ENCODE peak calls at places on chromosomes 12 and 14, in four cellular contexts. One of them, this sample, is unnamed.

GRCh38 chr12:130049666-130050065 is 112.6 kb upstream of the FZD10 start:
- DNase-seq in GM23338: no peak
- DNase-seq in T47D: no peak
- DNase-seq in omental fat pad: no peak
- DNase-seq in this sample: no peak

GRCh38 chr14:64705406-64706118 is 1.3 kb downstream of the PLEKHG3 start:
- DNase-seq in GM23338: no peak
- DNase-seq in T47D: peak; percentile 47
- DNase-seq in omental fat pad: no peak
- DNase-seq in this sample: no peak

GRCh38 chr14:72779679-72780078 is 114.2 kb downstream of the DPF3 start:
- DNase-seq in GM23338: no peak
- DNase-seq in T47D: no peak
- DNase-seq in omental fat pad: no peak
- DNase-seq in this sample: no peak

GRCh38 chr12:53596920-53597363 is 29.2 kb downstream of the ATF7 start:
- DNase-seq in GM23338: no peak
- DNase-seq in T47D: no peak
- DNase-seq in omental fat pad: no peak
- DNase-seq in this sample: peak; percentile 92

GRCh38 chr14:78617735-78618134 is 447.6 kb downstream of the NRXN3 start:
- DNase-seq in GM23338: no peak
- DNase-seq in T47D: no peak
- DNase-seq in omental fat pad: no peak
- DNase-seq in this sample: no peak

GRCh38 chr14:22646570-22647254 is 2.6 kb upstream of the OR6J1 start:
- DNase-seq in GM23338: no peak
- DNase-seq in T47D: no peak
- DNase-seq in omental fat pad: no peak
- DNase-seq in this sample: no peak

GRCh38 chr12:75349946-75350345 is 15.5 kb downstream of the GLIPR1L1 start:
- DNase-seq in GM23338: no peak
- DNase-seq in T47D: no peak
- DNase-seq in omental fat pad: no peak
- DNase-seq in this sample: no peak

GRCh38 chr12:65878540-65878939 is 54.3 kb downstream of the HMGA2 start:
- DNase-seq in GM23338: peak; percentile 76
- DNase-seq in T47D: peak; percentile 36
- DNase-seq in omental fat pad: no peak
- DNase-seq in this sample: peak; percentile 44

GRCh38 chr14:30295980-30296379 is 263.0 kb upstream of the G2E3 start:
- DNase-seq in GM23338: no peak
- DNase-seq in T47D: no peak
- DNase-seq in omental fat pad: no peak
- DNase-seq in this sample: no peak

GRCh38 chr12:124752437-124753229 is 111.0 kb downstream of the SCARB1 start:
- DNase-seq in GM23338: no peak
- DNase-seq in T47D: no peak
- DNase-seq in omental fat pad: no peak
- DNase-seq in this sample: no peak

GRCh38 chr12:400828-401227 is 616 bp upstream of the CCDC77 start:
- DNase-seq in GM23338: no peak
- DNase-seq in T47D: no peak
- DNase-seq in omental fat pad: no peak
- DNase-seq in this sample: no peak

GRCh38 chr12:96487214-96487613 is 2.2 kb upstream of the CFAP54 start:
- DNase-seq in GM23338: no peak
- DNase-seq in T47D: no peak
- DNase-seq in omental fat pad: no peak
- DNase-seq in this sample: peak; percentile 77

GRCh38 chr14:58650857-58651256 is 13.1 kb downstream of the DACT1 start:
- DNase-seq in GM23338: no peak
- DNase-seq in T47D: no peak
- DNase-seq in omental fat pad: no peak
- DNase-seq in this sample: no peak

GRCh38 chr14:57707219-57707618 is 158.7 kb downstream of the SLC35F4 start:
- DNase-seq in GM23338: no peak
- DNase-seq in T47D: no peak
- DNase-seq in omental fat pad: no peak
- DNase-seq in this sample: no peak

GRCh38 chr12:83985068-83985467 is 927.5 kb downstream of the SLC6A15 start:
- DNase-seq in GM23338: no peak
- DNase-seq in T47D: no peak
- DNase-seq in omental fat pad: no peak
- DNase-seq in this sample: no peak

GRCh38 chr12:104941454-104941853 is 16.6 kb downstream of the SLC41A2 start:
- DNase-seq in GM23338: no peak
- DNase-seq in T47D: no peak
- DNase-seq in omental fat pad: no peak
- DNase-seq in this sample: no peak

GRCh38 chr12:9334964-9335363 is 126.8 kb upstream of the PZP start:
- DNase-seq in GM23338: no peak
- DNase-seq in T47D: no peak
- DNase-seq in omental fat pad: no peak
- DNase-seq in this sample: no peak

GRCh38 chr12:17928708-17929366 is 161.2 kb downstream of the RERGL start:
- DNase-seq in GM23338: peak; percentile 3
- DNase-seq in T47D: no peak
- DNase-seq in omental fat pad: no peak
- DNase-seq in this sample: peak; percentile 90

This sample was measured in endothelial cell of umbilical vein.